ENCODE peak calls at places on chromosomes 2 and 18, in six cellular contexts. One of them, this sample, is unnamed.

GRCh38 chr2:196238836-196239380 is 67.5 kb upstream of the STK17B start:
- DNase-seq in H1: no peak
- DNase-seq in choroid plexus epithelial cell: no peak
- DNase-seq in cardiac fibroblast: peak; percentile 39
- DNase-seq in body of pancreas: no peak
- DNase-seq in IMR-90: peak; percentile 47
- DNase-seq in this sample: no peak

GRCh38 chr2:176464886-176465564 is 195.8 kb downstream of the MTX2 start:
- DNase-seq in H1: no peak
- DNase-seq in choroid plexus epithelial cell: no peak
- DNase-seq in cardiac fibroblast: no peak
- DNase-seq in body of pancreas: no peak
- DNase-seq in IMR-90: no peak
- DNase-seq in this sample: no peak

GRCh38 chr2:12330916-12331315 is 385.8 kb upstream of the TRIB2 start:
- DNase-seq in H1: no peak
- DNase-seq in choroid plexus epithelial cell: peak; percentile 75
- DNase-seq in cardiac fibroblast: peak; percentile 38
- DNase-seq in body of pancreas: no peak
- DNase-seq in IMR-90: peak; percentile 80
- DNase-seq in this sample: no peak

GRCh38 chr2:151518802-151519201 is 109.1 kb downstream of the RIF1 start:
- DNase-seq in H1: no peak
- DNase-seq in choroid plexus epithelial cell: peak; percentile 73
- DNase-seq in cardiac fibroblast: peak; percentile 4
- DNase-seq in body of pancreas: no peak
- DNase-seq in IMR-90: peak; percentile 10
- DNase-seq in this sample: no peak

GRCh38 chr2:54572262-54572635 is 116.1 kb downstream of the SPTBN1 start:
- DNase-seq in H1: no peak
- DNase-seq in choroid plexus epithelial cell: peak; percentile 90
- DNase-seq in cardiac fibroblast: peak; percentile 79
- DNase-seq in body of pancreas: peak; percentile 38
- DNase-seq in IMR-90: peak; percentile 94
- DNase-seq in this sample: no peak

GRCh38 chr2:105308785-105309540 is 20.6 kb downstream of the TGFBRAP1 start:
- DNase-seq in H1: no peak
- DNase-seq in choroid plexus epithelial cell: peak; percentile 29
- DNase-seq in cardiac fibroblast: peak; percentile 32
- DNase-seq in body of pancreas: peak; percentile 34
- DNase-seq in IMR-90: no peak
- DNase-seq in this sample: no peak

GRCh38 chr18:23822590-23823385 is 133.5 kb downstream of the LAMA3 start:
- DNase-seq in H1: no peak
- DNase-seq in choroid plexus epithelial cell: no peak
- DNase-seq in cardiac fibroblast: no peak
- DNase-seq in body of pancreas: peak; percentile 13
- DNase-seq in IMR-90: peak; percentile 49
- DNase-seq in this sample: no peak

GRCh38 chr18:58221060-58221725 is 177.2 kb downstream of the NEDD4L start:
- DNase-seq in H1: peak; percentile 39
- DNase-seq in choroid plexus epithelial cell: peak; percentile 91
- DNase-seq in cardiac fibroblast: peak; percentile 42
- DNase-seq in body of pancreas: peak; percentile 69
- DNase-seq in IMR-90: peak; percentile 53
- DNase-seq in this sample: no peak

GRCh38 chr2:226118471-226119429 is 680.9 kb downstream of the IRS1 start:
- DNase-seq in H1: no peak
- DNase-seq in choroid plexus epithelial cell: peak; percentile 95
- DNase-seq in cardiac fibroblast: peak; percentile 96
- DNase-seq in body of pancreas: peak; percentile 24
- DNase-seq in IMR-90: peak; percentile 91
- DNase-seq in this sample: no peak

GRCh38 chr18:23703057-23703986 is 14.1 kb downstream of the LAMA3 start:
- DNase-seq in H1: no peak
- DNase-seq in choroid plexus epithelial cell: peak; percentile 92
- DNase-seq in cardiac fibroblast: peak; percentile 78
- DNase-seq in body of pancreas: peak; percentile 40
- DNase-seq in IMR-90: peak; percentile 79
- DNase-seq in this sample: no peak

GRCh38 chr18:48563027-48563426 is 24.2 kb downstream of the CTIF start:
- DNase-seq in H1: no peak
- DNase-seq in choroid plexus epithelial cell: peak; percentile 66
- DNase-seq in cardiac fibroblast: peak; percentile 56
- DNase-seq in body of pancreas: no peak
- DNase-seq in IMR-90: peak; percentile 92
- DNase-seq in this sample: no peak

GRCh38 chr2:72270556-72271275 is 123.1 kb upstream of the CYP26B1 start:
- DNase-seq in H1: no peak
- DNase-seq in choroid plexus epithelial cell: no peak
- DNase-seq in cardiac fibroblast: no peak
- DNase-seq in body of pancreas: no peak
- DNase-seq in IMR-90: no peak
- DNase-seq in this sample: no peak

GRCh38 chr2:149814049-149814448 is 226.5 kb upstream of the MMADHC start:
- DNase-seq in H1: no peak
- DNase-seq in choroid plexus epithelial cell: no peak
- DNase-seq in cardiac fibroblast: no peak
- DNase-seq in body of pancreas: no peak
- DNase-seq in IMR-90: no peak
- DNase-seq in this sample: no peak

GRCh38 chr18:72868666-72869661 is 1.2 kb upstream of the NETO1 start:
- DNase-seq in H1: no peak
- DNase-seq in choroid plexus epithelial cell: no peak
- DNase-seq in cardiac fibroblast: no peak
- DNase-seq in body of pancreas: no peak
- DNase-seq in IMR-90: no peak
- DNase-seq in this sample: peak; percentile 53

GRCh38 chr2:150792780-150793300 is 305.4 kb upstream of the RND3 start:
- DNase-seq in H1: no peak
- DNase-seq in choroid plexus epithelial cell: no peak
- DNase-seq in cardiac fibroblast: no peak
- DNase-seq in body of pancreas: no peak
- DNase-seq in IMR-90: no peak
- DNase-seq in this sample: no peak

GRCh38 chr2:71850306-71850801 is 297.3 kb downstream of the CYP26B1 start:
- DNase-seq in H1: no peak
- DNase-seq in choroid plexus epithelial cell: no peak
- DNase-seq in cardiac fibroblast: no peak
- DNase-seq in body of pancreas: no peak
- DNase-seq in IMR-90: no peak
- DNase-seq in this sample: no peak

GRCh38 chr18:74351354-74351753 is 35.7 kb downstream of the C18orf63 start:
- DNase-seq in H1: no peak
- DNase-seq in choroid plexus epithelial cell: peak; percentile 73
- DNase-seq in cardiac fibroblast: peak; percentile 60
- DNase-seq in body of pancreas: peak; percentile 30
- DNase-seq in IMR-90: peak; percentile 82
- DNase-seq in this sample: no peak

GRCh38 chr2:202172439-202173191 is 65.8 kb downstream of the SUMO1 start:
- DNase-seq in H1: no peak
- DNase-seq in choroid plexus epithelial cell: peak; percentile 36
- DNase-seq in cardiac fibroblast: no peak
- DNase-seq in body of pancreas: peak; percentile 7
- DNase-seq in IMR-90: peak; percentile 59
- DNase-seq in this sample: no peak

DNA sequence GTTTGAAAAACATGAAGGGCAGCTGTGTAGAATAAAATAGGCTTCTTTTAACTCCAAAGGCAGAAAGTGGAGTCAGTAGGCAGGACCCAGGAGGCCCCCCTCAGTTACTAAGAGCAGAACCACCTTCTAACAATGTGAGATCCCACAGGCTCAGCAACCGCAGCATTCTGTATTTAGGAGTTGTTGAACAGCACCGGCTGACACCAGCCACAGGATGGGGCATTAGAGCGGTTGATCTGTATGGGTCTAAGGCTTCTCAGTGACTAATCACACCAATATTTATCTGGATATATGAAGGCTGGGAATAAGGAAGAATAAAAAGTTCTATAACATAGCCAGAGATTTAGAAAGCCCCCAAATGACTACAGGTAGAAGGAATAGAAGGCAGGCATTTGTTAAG is 51.7 kb downstream of the MYO5B start:
- DNase-seq in H1: no peak
- DNase-seq in choroid plexus epithelial cell: no peak
- DNase-seq in cardiac fibroblast: no peak
- DNase-seq in body of pancreas: no peak
- DNase-seq in IMR-90: no peak
- DNase-seq in this sample: no peak
- TF ChIP-seq CTCF in H1: peak; percentile 24
- TF ChIP-seq CTCF in choroid plexus epithelial cell: no peak
- TF ChIP-seq CTCF in cardiac fibroblast: no peak
- TF ChIP-seq CTCF in body of pancreas: no peak
- TF ChIP-seq CTCF in IMR-90: no peak
- TF ChIP-seq CTCF in this sample: no peak

GRCh38 chr2:237164474-237165047 is 78.9 kb downstream of the COPS8 start:
- DNase-seq in H1: no peak
- DNase-seq in choroid plexus epithelial cell: no peak
- DNase-seq in cardiac fibroblast: no peak
- DNase-seq in body of pancreas: no peak
- DNase-seq in IMR-90: no peak
- DNase-seq in this sample: no peak

GRCh38 chr2:237162959-237163358 is 77.3 kb downstream of the COPS8 start:
- DNase-seq in H1: no peak
- DNase-seq in choroid plexus epithelial cell: no peak
- DNase-seq in cardiac fibroblast: no peak
- DNase-seq in body of pancreas: no peak
- DNase-seq in IMR-90: no peak
- DNase-seq in this sample: no peak

GRCh38 chr2:237167038-237167437 is 81.3 kb downstream of the COPS8 start:
- DNase-seq in H1: no peak
- DNase-seq in choroid plexus epithelial cell: no peak
- DNase-seq in cardiac fibroblast: no peak
- DNase-seq in body of pancreas: no peak
- DNase-seq in IMR-90: no peak
- DNase-seq in this sample: no peak

GRCh38 chr2:237167934-237168333 is 82.2 kb downstream of the COPS8 start:
- DNase-seq in H1: no peak
- DNase-seq in choroid plexus epithelial cell: no peak
- DNase-seq in cardiac fibroblast: no peak
- DNase-seq in body of pancreas: no peak
- DNase-seq in IMR-90: no peak
- DNase-seq in this sample: no peak

DNA sequence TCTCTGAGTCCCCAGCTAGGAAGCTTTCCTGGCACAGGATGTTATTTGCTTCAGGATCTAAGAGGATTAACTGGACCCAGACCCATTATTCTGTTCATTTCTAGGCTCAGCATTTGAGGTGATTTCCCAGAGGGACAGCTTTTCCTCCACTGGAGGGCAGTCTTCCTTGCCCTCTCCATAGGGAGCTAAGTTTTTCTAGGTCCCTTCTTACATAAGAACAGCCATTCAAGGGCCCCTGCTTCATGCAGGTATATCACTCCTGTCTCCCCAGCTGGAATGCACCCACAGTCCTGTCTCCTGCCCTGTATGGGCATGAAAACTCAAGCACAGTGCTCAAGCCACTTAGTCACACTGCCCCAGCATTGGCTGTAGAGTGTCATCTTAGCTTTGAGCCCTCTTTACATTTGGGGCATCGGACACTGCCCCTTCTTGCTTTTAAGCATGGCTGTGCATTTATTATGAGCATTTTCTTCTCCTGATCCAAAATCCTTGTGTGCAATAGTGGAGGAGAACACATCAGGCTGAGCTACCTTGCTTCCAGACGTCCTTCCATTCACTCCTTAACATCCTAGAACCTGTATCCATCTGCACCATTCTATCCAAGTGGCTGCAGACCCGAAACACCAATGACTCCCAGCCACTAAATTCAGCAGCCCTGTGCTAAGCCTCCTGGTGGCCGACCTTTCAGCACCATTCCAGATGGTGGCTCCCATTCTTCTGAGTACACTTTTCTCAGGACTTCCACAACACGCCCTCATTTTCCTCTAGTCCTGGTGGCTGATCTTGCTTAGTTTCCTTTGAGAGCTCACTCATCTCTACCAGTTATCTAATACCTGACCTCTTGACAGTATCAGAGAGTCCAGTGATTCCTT is 80.0 kb downstream of the COPS8 start:
- DNase-seq in H1: no peak
- DNase-seq in choroid plexus epithelial cell: peak; percentile 72
- DNase-seq in cardiac fibroblast: peak; percentile 63
- DNase-seq in body of pancreas: no peak
- DNase-seq in IMR-90: peak; percentile 69
- DNase-seq in this sample: no peak
- TF ChIP-seq CTCF in H1: peak; percentile 83
- TF ChIP-seq CTCF in choroid plexus epithelial cell: peak; percentile 85
- TF ChIP-seq CTCF in cardiac fibroblast: peak; percentile 71
- TF ChIP-seq CTCF in body of pancreas: peak; percentile 29
- TF ChIP-seq CTCF in IMR-90: peak; percentile 61
- TF ChIP-seq CTCF in this sample: peak; percentile 69

GRCh38 chr2:181058378-181059269 is 78.2 kb downstream of the UBE2E3 start:
- DNase-seq in H1: no peak
- DNase-seq in choroid plexus epithelial cell: peak; percentile 62
- DNase-seq in cardiac fibroblast: peak; percentile 34
- DNase-seq in body of pancreas: peak; percentile 58
- DNase-seq in IMR-90: peak; percentile 29
- DNase-seq in this sample: no peak
- TF ChIP-seq CTCF in H1: peak; percentile 68
- TF ChIP-seq CTCF in choroid plexus epithelial cell: peak; percentile 57
- TF ChIP-seq CTCF in cardiac fibroblast: peak; percentile 70
- TF ChIP-seq CTCF in body of pancreas: peak; percentile 47
- TF ChIP-seq CTCF in IMR-90: peak; percentile 55
- TF ChIP-seq CTCF in this sample: peak; percentile 74

GRCh38 chr18:36688020-36688965 is 140.5 kb downstream of the TPGS2 start:
- DNase-seq in H1: no peak
- DNase-seq in choroid plexus epithelial cell: peak; percentile 85
- DNase-seq in cardiac fibroblast: peak; percentile 79
- DNase-seq in body of pancreas: peak; percentile 66
- DNase-seq in IMR-90: peak; percentile 74
- DNase-seq in this sample: no peak
- TF ChIP-seq CTCF in H1: peak; percentile 87
- TF ChIP-seq CTCF in choroid plexus epithelial cell: peak; percentile 98
- TF ChIP-seq CTCF in cardiac fibroblast: peak; percentile 98
- TF ChIP-seq CTCF in body of pancreas: peak; percentile 77
- TF ChIP-seq CTCF in IMR-90: peak; percentile 86
- TF ChIP-seq CTCF in this sample: peak; percentile 79

GRCh38 chr2:129300456-129300855 is 679.0 kb upstream of the RAB6C start:
- DNase-seq in H1: no peak
- DNase-seq in choroid plexus epithelial cell: no peak
- DNase-seq in cardiac fibroblast: no peak
- DNase-seq in body of pancreas: no peak
- DNase-seq in IMR-90: no peak
- DNase-seq in this sample: no peak

GRCh38 chr2:129299338-129299737 is 680.1 kb upstream of the RAB6C start:
- DNase-seq in H1: no peak
- DNase-seq in choroid plexus epithelial cell: no peak
- DNase-seq in cardiac fibroblast: no peak
- DNase-seq in body of pancreas: no peak
- DNase-seq in IMR-90: no peak
- DNase-seq in this sample: no peak

GRCh38 chr2:129296401-129297343 is 682.8 kb upstream of the RAB6C start:
- DNase-seq in H1: no peak
- DNase-seq in choroid plexus epithelial cell: no peak
- DNase-seq in cardiac fibroblast: peak; percentile 2
- DNase-seq in body of pancreas: peak; percentile 55
- DNase-seq in IMR-90: no peak
- DNase-seq in this sample: no peak

GRCh38 chr2:129299756-129300155 is 679.7 kb upstream of the RAB6C start:
- DNase-seq in H1: no peak
- DNase-seq in choroid plexus epithelial cell: no peak
- DNase-seq in cardiac fibroblast: no peak
- DNase-seq in body of pancreas: no peak
- DNase-seq in IMR-90: no peak
- DNase-seq in this sample: no peak

GRCh38 chr2:129297430-129297829 is 682.0 kb upstream of the RAB6C start:
- DNase-seq in H1: no peak
- DNase-seq in choroid plexus epithelial cell: no peak
- DNase-seq in cardiac fibroblast: no peak
- DNase-seq in body of pancreas: no peak
- DNase-seq in IMR-90: no peak
- DNase-seq in this sample: no peak
- TF ChIP-seq CTCF in H1: peak; percentile 71
- TF ChIP-seq CTCF in choroid plexus epithelial cell: no peak
- TF ChIP-seq CTCF in cardiac fibroblast: no peak
- TF ChIP-seq CTCF in body of pancreas: no peak
- TF ChIP-seq CTCF in IMR-90: no peak
- TF ChIP-seq CTCF in this sample: no peak